ENCODE peak calls at places on chromosomes 7 and 10, in eight cellular contexts. One of them, this sample, is unnamed.

GRCh38 chr7:11281953-11282352 is 308.3 kb downstream of the PHF14 start:
- DNase-seq in NCI-H187: no peak
- DNase-seq in astrocyte of the hippocampus: no peak
- DNase-seq in T-cell: no peak
- DNase-seq in AG04450: no peak
- DNase-seq in trophoblast cell: no peak
- DNase-seq in left ventricle myocardium inferior: no peak
- DNase-seq in NCI-H1105 treated with DMSO at 0.1 percent for 48 hours: no peak
- DNase-seq in this sample: no peak

GRCh38 chr7:11605749-11606148 is 226.2 kb downstream of the THSD7A start:
- DNase-seq in NCI-H187: no peak
- DNase-seq in astrocyte of the hippocampus: no peak
- DNase-seq in T-cell: no peak
- DNase-seq in AG04450: no peak
- DNase-seq in trophoblast cell: no peak
- DNase-seq in left ventricle myocardium inferior: no peak
- DNase-seq in NCI-H1105 treated with DMSO at 0.1 percent for 48 hours: no peak
- DNase-seq in this sample: no peak

GRCh38 chr10:131833446-131834080 is 67.2 kb upstream of the PPP2R2D start:
- DNase-seq in NCI-H187: no peak
- DNase-seq in astrocyte of the hippocampus: no peak
- DNase-seq in T-cell: no peak
- DNase-seq in AG04450: no peak
- DNase-seq in trophoblast cell: no peak
- DNase-seq in left ventricle myocardium inferior: no peak
- DNase-seq in NCI-H1105 treated with DMSO at 0.1 percent for 48 hours: no peak
- DNase-seq in this sample: no peak

GRCh38 chr7:96236198-96237039 is 85.5 kb downstream of the SLC25A13 start:
- DNase-seq in NCI-H187: no peak
- DNase-seq in astrocyte of the hippocampus: peak; percentile 94
- DNase-seq in T-cell: no peak
- DNase-seq in AG04450: peak; percentile 88
- DNase-seq in trophoblast cell: no peak
- DNase-seq in left ventricle myocardium inferior: peak; percentile 47
- DNase-seq in NCI-H1105 treated with DMSO at 0.1 percent for 48 hours: peak; percentile 79
- DNase-seq in this sample: peak; percentile 96

GRCh38 chr10:9615179-9615578 is 1402.5 kb upstream of the CELF2 start:
- DNase-seq in NCI-H187: no peak
- DNase-seq in astrocyte of the hippocampus: peak; percentile 23
- DNase-seq in T-cell: no peak
- DNase-seq in AG04450: no peak
- DNase-seq in trophoblast cell: no peak
- DNase-seq in left ventricle myocardium inferior: no peak
- DNase-seq in NCI-H1105 treated with DMSO at 0.1 percent for 48 hours: no peak
- DNase-seq in this sample: no peak

GRCh38 chr10:4004144-4004543 is 219.1 kb upstream of the KLF6 start:
- DNase-seq in NCI-H187: no peak
- DNase-seq in astrocyte of the hippocampus: no peak
- DNase-seq in T-cell: no peak
- DNase-seq in AG04450: no peak
- DNase-seq in trophoblast cell: no peak
- DNase-seq in left ventricle myocardium inferior: no peak
- DNase-seq in NCI-H1105 treated with DMSO at 0.1 percent for 48 hours: no peak
- DNase-seq in this sample: no peak

GRCh38 chr7:123865517-123866117 is 20.6 kb downstream of the HYAL4 start:
- DNase-seq in NCI-H187: peak; percentile 58
- DNase-seq in astrocyte of the hippocampus: peak; percentile 83
- DNase-seq in T-cell: peak; percentile 26
- DNase-seq in AG04450: peak; percentile 38
- DNase-seq in trophoblast cell: peak; percentile 61
- DNase-seq in left ventricle myocardium inferior: no peak
- DNase-seq in NCI-H1105 treated with DMSO at 0.1 percent for 48 hours: peak; percentile 62
- DNase-seq in this sample: peak; percentile 87

GRCh38 chr10:116251602-116252395 is 21.2 kb downstream of the GFRA1 start:
- DNase-seq in NCI-H187: no peak
- DNase-seq in astrocyte of the hippocampus: no peak
- DNase-seq in T-cell: no peak
- DNase-seq in AG04450: no peak
- DNase-seq in trophoblast cell: no peak
- DNase-seq in left ventricle myocardium inferior: no peak
- DNase-seq in NCI-H1105 treated with DMSO at 0.1 percent for 48 hours: no peak
- DNase-seq in this sample: no peak

GRCh38 chr10:45376364-45376801 is 2.4 kb downstream of the ALOX5 start:
- DNase-seq in NCI-H187: no peak
- DNase-seq in astrocyte of the hippocampus: no peak
- DNase-seq in T-cell: no peak
- DNase-seq in AG04450: no peak
- DNase-seq in trophoblast cell: no peak
- DNase-seq in left ventricle myocardium inferior: no peak
- DNase-seq in NCI-H1105 treated with DMSO at 0.1 percent for 48 hours: no peak
- DNase-seq in this sample: no peak

GRCh38 chr7:87591211-87591610 is 9.5 kb downstream of the ABCB1 start:
- DNase-seq in NCI-H187: no peak
- DNase-seq in astrocyte of the hippocampus: no peak
- DNase-seq in T-cell: no peak
- DNase-seq in AG04450: no peak
- DNase-seq in trophoblast cell: no peak
- DNase-seq in left ventricle myocardium inferior: no peak
- DNase-seq in NCI-H1105 treated with DMSO at 0.1 percent for 48 hours: no peak
- DNase-seq in this sample: no peak

GRCh38 chr10:86265236-86265876 is 101.2 kb downstream of the GRID1 start:
- DNase-seq in NCI-H187: no peak
- DNase-seq in astrocyte of the hippocampus: no peak
- DNase-seq in T-cell: no peak
- DNase-seq in AG04450: no peak
- DNase-seq in trophoblast cell: no peak
- DNase-seq in left ventricle myocardium inferior: no peak
- DNase-seq in NCI-H1105 treated with DMSO at 0.1 percent for 48 hours: no peak
- DNase-seq in this sample: no peak

GRCh38 chr7:106997487-106998271 is 46.8 kb upstream of the PRKAR2B start:
- DNase-seq in NCI-H187: no peak
- DNase-seq in astrocyte of the hippocampus: no peak
- DNase-seq in T-cell: no peak
- DNase-seq in AG04450: no peak
- DNase-seq in trophoblast cell: no peak
- DNase-seq in left ventricle myocardium inferior: no peak
- DNase-seq in NCI-H1105 treated with DMSO at 0.1 percent for 48 hours: no peak
- DNase-seq in this sample: no peak

This sample was measured in myocyte.